ENCODE peak calls at places on chromosomes 12 and 14, in ten cellular contexts. R, D, L, O, G, M, I, Y, V and W are unnamed samples.

GRCh38 chr12:26034371-26035142 is 76.1 kb downstream of the RASSF8 start:
- DNase-seq in V (no peak), M (no peak), Y (no peak), D (no peak), G (no peak), I (no peak), R (no peak), L (no peak), O (peak; percentile 47), W (no peak)

GRCh38 chr12:131856366-131857097 is 28.3 kb downstream of the MMP17 start:
- DNase-seq in O (no peak), I (no peak), M (no peak), L (no peak), R (no peak), D (no peak), V (no peak), G (no peak), Y (no peak), W (no peak)

GRCh38 chr12:645563-646071 is 17.6 kb downstream of the NINJ2 start:
- DNase-seq in R (peak; percentile 73), Y (peak; percentile 81), D (no peak), V (no peak), L (no peak), G (no peak), M (peak; percentile 79), I (no peak), O (peak; percentile 62), W (peak; percentile 88)

GRCh38 chr12:76706099-76706498 is 57.8 kb upstream of the ZDHHC17 start:
- DNase-seq in D (no peak), V (no peak), G (no peak), L (no peak), I (no peak), O (peak; percentile 56), M (no peak), R (no peak), Y (no peak), W (no peak)

GRCh38 chr14:73233564-73233963 is 3.7 kb upstream of the PAPLN start:
- DNase-seq in G (no peak), L (no peak), D (no peak), M (no peak), V (no peak), I (no peak), R (no peak), O (no peak), Y (no peak), W (no peak)

GRCh38 chr12:70733385-70733784 is 96.2 kb upstream of the PTPRB start:
- DNase-seq in Y (peak; percentile 71), M (peak; percentile 63), I (no peak), R (peak; percentile 14), D (no peak), V (peak; percentile 71), G (no peak), L (peak; percentile 6), O (peak; percentile 67), W (peak; percentile 69)

GRCh38 chr12:115440438-115440837 is 756.5 kb upstream of the TBX3 start:
- DNase-seq in O (peak; percentile 71), L (no peak), I (peak; percentile 68), G (peak; percentile 66), R (peak; percentile 65), Y (no peak), V (peak; percentile 45), D (no peak), M (peak; percentile 66), W (no peak)

GRCh38 chr14:101364503-101365328 is 196.6 kb upstream of the DIO3 start:
- DNase-seq in Y (no peak), L (no peak), G (no peak), R (no peak), O (no peak), M (no peak), V (no peak), I (no peak), D (peak; percentile 72), W (no peak)

GRCh38 chr12:47744005-47744651 is 14.6 kb downstream of the RAPGEF3 start:
- DNase-seq in Y (no peak), L (no peak), M (peak; percentile 25), O (no peak), V (peak; percentile 37), R (no peak), G (peak; percentile 82), I (peak; percentile 78), D (no peak), W (peak; percentile 59)

GRCh38 chr12:3190101-3190500 is 112.9 kb downstream of the TSPAN9 start:
- DNase-seq in O (no peak), Y (peak; percentile 72), D (no peak), M (no peak), G (no peak), V (no peak), R (no peak), I (no peak), L (no peak), W (peak; percentile 23)

GRCh38 chr12:30796508-30796780 is 41.7 kb upstream of the CAPRIN2 start:
- DNase-seq in G (no peak), M (no peak), V (peak; percentile 60), R (no peak), D (no peak), O (peak; percentile 67), I (peak; percentile 53), L (no peak), Y (no peak), W (no peak)

GRCh38 chr12:104716183-104716571 is 241.9 kb downstream of the SLC41A2 start:
- DNase-seq in R (no peak), V (no peak), I (no peak), D (no peak), O (no peak), L (no peak), G (no peak), Y (no peak), M (no peak), W (no peak)

GRCh38 chr14:102558566-102558965 is 33.9 kb upstream of the RCOR1 start:
- DNase-seq in G (no peak), O (no peak), I (no peak), L (peak; percentile 10), Y (no peak), V (no peak), D (no peak), M (no peak), R (no peak), W (no peak)

GRCh38 chr14:102556098-102556677 is 36.3 kb upstream of the RCOR1 start:
- DNase-seq in Y (no peak), I (no peak), G (no peak), L (peak; percentile 22), M (no peak), O (no peak), V (no peak), D (no peak), R (no peak), W (no peak)

GRCh38 chr14:102560436-102561261 is 31.8 kb upstream of the RCOR1 start:
- DNase-seq in Y (no peak), M (no peak), G (no peak), D (no peak), I (no peak), L (peak; percentile 14), R (no peak), O (no peak), V (no peak), W (no peak)

GRCh38 chr14:102557434-102558226 is 34.8 kb upstream of the RCOR1 start:
- DNase-seq in I (no peak), L (no peak), R (no peak), M (no peak), Y (no peak), O (no peak), G (no peak), V (no peak), D (no peak), W (no peak)

DNA sequence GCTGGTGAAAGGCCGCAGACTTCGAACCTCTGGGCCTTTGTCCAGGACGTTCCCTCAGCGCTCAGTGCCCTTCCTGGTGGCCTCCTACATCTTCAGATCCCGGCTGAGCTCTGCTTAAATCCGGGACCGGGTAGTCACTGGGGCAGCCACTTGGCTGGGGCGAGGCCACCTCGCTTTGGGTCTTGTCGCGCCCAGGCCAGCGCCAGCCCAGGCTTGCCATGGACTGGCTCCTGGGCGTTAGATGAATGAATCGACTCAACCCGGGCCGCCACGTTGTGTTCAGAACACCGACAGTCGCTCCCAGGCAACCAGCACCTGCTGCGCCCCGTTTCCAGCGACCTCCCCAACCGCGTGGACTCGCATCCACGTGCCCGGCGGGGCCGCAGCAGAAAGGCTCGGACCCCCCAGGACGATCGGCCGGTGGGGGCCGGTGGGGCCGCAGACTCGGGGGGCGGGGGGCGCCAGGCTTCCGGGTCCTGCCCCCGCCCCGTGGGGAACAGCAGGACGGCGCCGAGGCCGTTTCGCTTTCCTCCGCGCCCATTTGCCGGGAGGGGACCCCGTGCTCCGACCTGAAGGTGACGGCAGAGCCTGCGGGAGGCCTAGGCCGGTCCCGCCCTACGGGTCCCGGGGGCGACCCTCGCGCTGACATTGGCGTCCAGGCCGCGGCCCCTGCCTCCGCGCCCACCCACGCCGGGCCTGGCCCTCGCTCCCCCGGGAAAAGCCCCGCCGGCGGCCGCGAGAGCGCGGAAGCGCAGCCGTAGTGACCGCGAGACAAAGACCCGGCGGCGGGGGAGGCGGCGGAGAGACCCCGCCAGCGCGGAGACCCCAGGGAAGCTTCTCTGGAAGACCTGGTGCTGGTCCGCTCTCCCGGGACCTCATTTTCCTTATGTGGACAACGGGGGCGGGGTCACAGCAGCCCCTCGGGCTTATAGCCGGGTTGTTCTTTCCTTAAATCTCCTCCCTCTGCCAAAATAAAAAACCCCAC is 37.3 kb upstream of the RCOR1 start:
- DNase-seq in Y (peak; percentile 29), R (peak; percentile 35), G (no peak), V (no peak), M (no peak), O (no peak), I (peak; percentile 83), L (peak; percentile 67), D (peak; percentile 91), W (peak; percentile 78)
- TF ChIP-seq POLR2A in Y (no peak), R (no peak), G (no peak), V (no peak), M (no peak), O (no peak), I (peak; percentile 75), L (peak; percentile 54), D (no peak), W (no peak)

DNA sequence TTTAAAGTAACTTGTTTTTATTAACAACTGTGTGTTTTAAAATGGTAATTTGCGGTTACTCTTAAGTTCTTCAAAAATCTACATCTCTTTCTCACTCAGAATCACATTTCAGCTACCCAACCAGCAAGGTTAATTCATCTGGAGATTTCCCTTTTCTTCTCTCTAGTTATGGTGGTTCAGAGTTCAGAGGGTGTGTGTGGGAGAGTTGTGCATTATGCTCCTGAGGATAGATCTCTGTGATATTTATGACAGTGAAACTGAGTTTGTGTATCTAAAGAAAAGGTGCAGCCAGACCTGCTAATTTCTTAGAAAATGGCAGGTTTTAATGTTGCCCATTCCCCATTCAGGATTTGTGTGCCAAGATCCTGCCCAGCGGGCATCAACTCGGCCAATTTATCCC is 73.8 kb downstream of the TTLL5 start:
- DNase-seq in R (no peak), M (no peak), I (no peak), L (no peak), G (no peak), D (no peak), Y (no peak), O (no peak), V (no peak), W (no peak)
- TF ChIP-seq POLR2A in R (no peak), M (no peak), I (no peak), L (no peak), G (no peak), D (no peak), Y (no peak), O (no peak), V (no peak), W (no peak)

GRCh38 chr14:105853089-105853906 is 326.9 kb downstream of the TMEM121 start:
- DNase-seq in L (no peak), M (no peak), O (no peak), R (no peak), G (peak; percentile 38), V (no peak), Y (no peak), I (no peak), D (peak; percentile 81), W (no peak)
- TF ChIP-seq POLR2A in L (no peak), M (no peak), O (no peak), R (no peak), G (no peak), V (no peak), Y (no peak), I (no peak), D (no peak), W (no peak)

GRCh38 chr12:39161686-39162085 is 256.3 kb upstream of the CPNE8 start:
- DNase-seq in V (no peak), G (no peak), M (no peak), D (no peak), Y (no peak), L (no peak), I (no peak), R (no peak), O (no peak), W (no peak)
- TF ChIP-seq POLR2A in V (no peak), G (no peak), M (no peak), D (no peak), Y (no peak), L (no peak), I (no peak), R (no peak), O (no peak), W (no peak)